ENCODE peak calls at places on chromosome 17, in seven cellular contexts. Q, D, J, O, U, G and R are unnamed samples.

GRCh38 chr17:82244413-82245140 is 15.7 kb downstream of the SLC16A3 start:
- DNase-seq in Q (no peak), U (no peak), J (peak; percentile 69), O (no peak), D (no peak), G (no peak), R (peak; percentile 61)

GRCh38 chr17:76382305-76382802 is 2.1 kb upstream of the SPHK1 start:
- DNase-seq in G (peak; percentile 67), O (no peak), J (no peak), U (no peak), D (peak; percentile 42), Q (no peak), R (peak; percentile 77)

GRCh38 chr17:8856869-8857575 is 10.5 kb downstream of the PIK3R6 start:
- DNase-seq in U (no peak), O (no peak), J (no peak), D (no peak), G (no peak), Q (no peak), R (peak; percentile 12)

GRCh38 chr17:76879691-76880090 is 11.5 kb downstream of the MGAT5B start:
- DNase-seq in U (no peak), J (no peak), G (peak; percentile 14), Q (no peak), O (no peak), D (no peak), R (no peak)

GRCh38 chr17:2120550-2121335 is 65.8 kb downstream of the HIC1 start:
- DNase-seq in U (no peak), G (peak; percentile 37), Q (no peak), O (no peak), D (no peak), J (no peak), R (no peak)

GRCh38 chr17:28247671-28248556 is 71.1 kb upstream of the TMEM97 start:
- DNase-seq in O (no peak), G (peak; percentile 8), J (no peak), D (no peak), Q (no peak), U (no peak), R (no peak)

GRCh38 chr17:4449736-4450135 is 16.0 kb downstream of the SPNS3 start:
- DNase-seq in O (no peak), U (no peak), D (peak; percentile 51), G (no peak), J (no peak), Q (no peak), R (no peak)

GRCh38 chr17:59651346-59651745 is 31.7 kb downstream of the CLTC start:
- DNase-seq in G (peak; percentile 11), J (no peak), Q (no peak), O (no peak), D (no peak), U (no peak), R (no peak)

GRCh38 chr17:13702266-13702665 is 100.5 kb upstream of the HS3ST3A1 start:
- DNase-seq in J (no peak), U (no peak), O (no peak), D (no peak), G (peak; percentile 52), Q (no peak), R (no peak)

GRCh38 chr17:48307814-48308411 is 122.1 kb downstream of the SKAP1 start:
- DNase-seq in O (no peak), U (no peak), G (peak; percentile 74), Q (peak; percentile 78), J (peak; percentile 78), D (peak; percentile 69), R (peak; percentile 68)

GRCh38 chr17:75271233-75271954 is 363 bp upstream of the MIF4GD start:
- DNase-seq in G (no peak), O (no peak), D (peak; percentile 91), J (peak; percentile 80), U (no peak), Q (no peak), R (peak; percentile 89)

GRCh38 chr17:81027038-81027437 is 7.9 kb upstream of the BAIAP2 start:
- DNase-seq in U (no peak), O (no peak), D (peak; percentile 25), J (no peak), G (no peak), Q (no peak), R (no peak)

GRCh38 chr17:35486920-35487727 is 38.6 kb upstream of the SLFN13 start:
- DNase-seq in O (no peak), G (peak; percentile 56), D (peak; percentile 57), U (no peak), Q (no peak), J (no peak), R (peak; percentile 44)

GRCh38 chr17:1162116-1162855 is 17.5 kb downstream of the ABR start:
- DNase-seq in O (no peak), Q (no peak), D (no peak), U (no peak), G (no peak), J (no peak), R (no peak)

GRCh38 chr17:40451420-40451819 is 8.2 kb downstream of the IGFBP4 start:
- DNase-seq in D (no peak), Q (no peak), O (peak; percentile 49), U (no peak), J (no peak), G (peak; percentile 91), R (peak; percentile 98)

GRCh38 chr17:40450175-40450574 is 6.9 kb downstream of the IGFBP4 start:
- DNase-seq in O (no peak), U (no peak), D (peak; percentile 82), G (peak; percentile 45), J (peak; percentile 87), Q (peak; percentile 62), R (no peak)

GRCh38 chr17:40453881-40454630 is 10.8 kb downstream of the IGFBP4 start:
- DNase-seq in O (no peak), Q (no peak), D (no peak), G (peak; percentile 62), U (no peak), J (no peak), R (no peak)

GRCh38 chr17:40452074-40452787 is 9.0 kb downstream of the IGFBP4 start:
- DNase-seq in Q (no peak), G (peak; percentile 93), O (no peak), D (no peak), J (peak; percentile 67), U (no peak), R (no peak)

DNA sequence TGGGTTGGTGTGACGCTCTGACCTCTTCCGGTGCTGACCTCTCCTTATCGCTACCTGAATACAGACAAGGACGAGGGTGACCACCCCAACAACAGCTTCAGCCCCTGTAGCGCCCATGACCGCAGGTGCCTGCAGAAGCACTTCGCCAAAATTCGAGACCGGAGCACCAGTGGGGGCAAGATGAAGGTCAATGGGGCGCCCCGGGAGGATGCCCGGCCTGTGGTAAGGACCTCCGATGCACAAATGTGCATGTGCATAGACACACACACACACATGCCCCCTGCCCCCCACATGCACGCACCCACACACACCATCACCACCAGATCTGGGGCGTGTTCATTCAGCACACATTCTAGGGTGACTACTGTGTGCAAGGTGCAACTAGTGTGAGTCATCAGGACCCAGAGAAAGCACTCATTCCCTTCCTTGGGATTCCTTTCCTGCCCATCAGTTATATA is 9.7 kb downstream of the IGFBP4 start:
- DNase-seq in Q (no peak), J (peak; percentile 57), D (no peak), G (peak; percentile 64), U (no peak), O (no peak), R (no peak)
- H3K4me1 ChIP-seq in Q (no peaks in the 10 kb centered on the region), J (peaks cover 98% of the 10 kb centered on the region), D (peaks cover 32% of the 10 kb centered on the region), G (peaks cover 57% of the 10 kb centered on the region), U (peaks cover 71% of the 10 kb centered on the region), O (peaks cover 46% of the 10 kb centered on the region), R (peaks cover 26% of the 10 kb centered on the region)

DNA sequence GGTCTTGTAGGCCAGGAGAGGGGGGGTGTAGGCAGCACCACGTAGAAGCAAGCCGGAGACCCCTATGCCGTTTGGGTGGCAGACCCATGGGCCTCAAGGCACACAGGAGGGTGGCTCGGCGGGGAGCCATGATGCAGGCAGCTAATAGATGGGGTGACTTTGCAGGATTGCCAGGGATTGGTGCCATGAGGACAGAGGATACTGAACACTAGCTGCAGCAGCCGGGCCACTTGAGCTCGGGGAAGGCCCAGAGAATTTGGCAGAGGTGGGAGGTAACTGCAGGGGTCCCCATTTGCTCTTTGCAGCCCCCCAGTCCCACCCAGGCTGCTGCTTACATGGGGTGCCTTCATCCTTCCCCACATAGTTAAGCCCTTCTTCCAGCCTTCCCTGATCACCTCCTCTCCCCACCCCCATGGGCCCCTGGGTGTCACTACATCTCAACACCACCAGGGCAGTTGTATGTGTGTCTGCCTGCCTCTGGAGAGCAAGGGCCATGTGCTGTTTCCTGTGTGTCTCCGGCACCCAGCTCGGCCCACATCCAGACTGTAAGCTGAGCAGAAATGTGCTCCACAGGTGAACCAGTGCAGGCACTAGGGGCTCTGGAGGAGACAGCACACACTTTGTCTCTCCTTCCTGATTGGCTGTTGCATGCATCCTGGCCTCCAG is 52.1 kb downstream of the SREBF1 start:
- DNase-seq in U (no peak), D (no peak), O (no peak), G (no peak), Q (no peak), J (peak; percentile 71), R (no peak)
- TF ChIP-seq CTCF in U (no peak), D (no peak), O (no peak), G (peak; percentile 30), Q (peak; percentile 37), J (no peak), R (peak; percentile 10)

GRCh38 chr17:50534979-50535326 is 2.4 kb downstream of the EPN3 start:
- DNase-seq in J (no peak), Q (no peak), O (no peak), D (no peak), G (no peak), U (no peak), R (no peak)
- H3K4me1 ChIP-seq in J (peaks cover 36% of the 10 kb centered on the region), Q (peaks cover 45% of the 10 kb centered on the region), O (peaks cover 8% of the 10 kb centered on the region), D (peaks cover 37% of the 10 kb centered on the region), G (peaks cover 11% of the 10 kb centered on the region), U (peaks cover 31% of the 10 kb centered on the region), R (peaks cover 28% of the 10 kb centered on the region)

GRCh38 chr17:30000001-30000754 is 58.7 kb downstream of the EFCAB5 start:
- DNase-seq in D (no peak), G (no peak), O (no peak), Q (no peak), U (no peak), J (peak; percentile 27), R (no peak)
- TF ChIP-seq CTCF in D (no peak), G (no peak), O (no peak), Q (no peak), U (no peak), J (peak; percentile 54), R (peak; percentile 6)